ENCODE peak calls at places on chromosome 5, in six cellular contexts. One of them, this sample, is unnamed.

GRCh38 chr5:176943816-176944215 is 44.7 kb upstream of the HK3 start:
- DNase-seq in CD8-positive, alpha-beta T cell: no peak
- DNase-seq in Peyer's patch: no peak
- DNase-seq in right atrium auricular region: no peak
- DNase-seq in Caco-2: no peak
- DNase-seq in fibroblast of mammary gland: no peak
- DNase-seq in this sample: no peak

GRCh38 chr5:78496373-78496772 is 136.0 kb downstream of the SCAMP1 start:
- DNase-seq in Peyer's patch: no peak
- DNase-seq in right atrium auricular region: no peak
- DNase-seq in fibroblast of mammary gland: peak; percentile 62
- DNase-seq in Caco-2: no peak
- DNase-seq in CD8-positive, alpha-beta T cell: no peak
- DNase-seq in this sample: no peak

GRCh38 chr5:17272111-17272510 is 54.7 kb downstream of the BASP1 start:
- DNase-seq in CD8-positive, alpha-beta T cell: no peak
- DNase-seq in right atrium auricular region: no peak
- DNase-seq in Caco-2: no peak
- DNase-seq in fibroblast of mammary gland: no peak
- DNase-seq in Peyer's patch: no peak
- DNase-seq in this sample: no peak

GRCh38 chr5:103466494-103466893 is 96.1 kb downstream of the NUDT12 start:
- DNase-seq in Caco-2: no peak
- DNase-seq in CD8-positive, alpha-beta T cell: no peak
- DNase-seq in right atrium auricular region: no peak
- DNase-seq in Peyer's patch: no peak
- DNase-seq in fibroblast of mammary gland: peak; percentile 85
- DNase-seq in this sample: no peak

GRCh38 chr5:14009575-14009974 is 65.1 kb upstream of the DNAH5 start:
- DNase-seq in Caco-2: no peak
- DNase-seq in CD8-positive, alpha-beta T cell: no peak
- DNase-seq in Peyer's patch: no peak
- DNase-seq in right atrium auricular region: no peak
- DNase-seq in fibroblast of mammary gland: no peak
- DNase-seq in this sample: no peak

GRCh38 chr5:150077996-150078801 is 8.2 kb downstream of the CSF1R start:
- DNase-seq in Caco-2: peak; percentile 16
- DNase-seq in right atrium auricular region: peak; percentile 23
- DNase-seq in fibroblast of mammary gland: no peak
- DNase-seq in CD8-positive, alpha-beta T cell: no peak
- DNase-seq in Peyer's patch: peak; percentile 19
- DNase-seq in this sample: no peak

GRCh38 chr5:33166971-33167370 is 273.8 kb upstream of the TARS1 start:
- DNase-seq in CD8-positive, alpha-beta T cell: no peak
- DNase-seq in fibroblast of mammary gland: no peak
- DNase-seq in Caco-2: no peak
- DNase-seq in Peyer's patch: no peak
- DNase-seq in right atrium auricular region: no peak
- DNase-seq in this sample: no peak

GRCh38 chr5:135246923-135247795 is 151.9 kb downstream of the MACROH2A1 start:
- DNase-seq in right atrium auricular region: peak; percentile 57
- DNase-seq in Caco-2: peak; percentile 37
- DNase-seq in fibroblast of mammary gland: peak; percentile 95
- DNase-seq in CD8-positive, alpha-beta T cell: no peak
- DNase-seq in Peyer's patch: peak; percentile 31
- DNase-seq in this sample: peak; percentile 80

GRCh38 chr5:115349001-115349817 is 52.8 kb upstream of the CCDC112 start:
- DNase-seq in CD8-positive, alpha-beta T cell: no peak
- DNase-seq in Caco-2: no peak
- DNase-seq in fibroblast of mammary gland: peak; percentile 96
- DNase-seq in right atrium auricular region: no peak
- DNase-seq in Peyer's patch: no peak
- DNase-seq in this sample: peak; percentile 59

GRCh38 chr5:41695920-41696582 is 174.2 kb downstream of the OXCT1 start:
- DNase-seq in right atrium auricular region: no peak
- DNase-seq in Peyer's patch: no peak
- DNase-seq in CD8-positive, alpha-beta T cell: no peak
- DNase-seq in Caco-2: no peak
- DNase-seq in fibroblast of mammary gland: peak; percentile 17
- DNase-seq in this sample: no peak

GRCh38 chr5:178284095-178284675 is 51.6 kb upstream of the PHYKPL start:
- DNase-seq in right atrium auricular region: no peak
- DNase-seq in CD8-positive, alpha-beta T cell: no peak
- DNase-seq in fibroblast of mammary gland: peak; percentile 23
- DNase-seq in Peyer's patch: no peak
- DNase-seq in Caco-2: no peak
- DNase-seq in this sample: no peak

GRCh38 chr5:38382898-38383297 is 124.5 kb downstream of the EGFLAM start:
- DNase-seq in CD8-positive, alpha-beta T cell: no peak
- DNase-seq in right atrium auricular region: peak; percentile 67
- DNase-seq in Peyer's patch: no peak
- DNase-seq in fibroblast of mammary gland: peak; percentile 73
- DNase-seq in Caco-2: peak; percentile 81
- DNase-seq in this sample: no peak

GRCh38 chr5:91541696-91542095 is 158.6 kb upstream of the ARRDC3 start:
- DNase-seq in Caco-2: no peak
- DNase-seq in Peyer's patch: no peak
- DNase-seq in fibroblast of mammary gland: peak; percentile 72
- DNase-seq in CD8-positive, alpha-beta T cell: no peak
- DNase-seq in right atrium auricular region: no peak
- DNase-seq in this sample: no peak

GRCh38 chr5:56607551-56607950 is 207.8 kb upstream of the MAP3K1 start:
- DNase-seq in Peyer's patch: no peak
- DNase-seq in right atrium auricular region: no peak
- DNase-seq in CD8-positive, alpha-beta T cell: no peak
- DNase-seq in fibroblast of mammary gland: no peak
- DNase-seq in Caco-2: no peak
- DNase-seq in this sample: no peak

GRCh38 chr5:113140837-113141661 is 164.5 kb downstream of the DCP2 start:
- DNase-seq in right atrium auricular region: peak; percentile 68
- DNase-seq in Peyer's patch: no peak
- DNase-seq in CD8-positive, alpha-beta T cell: no peak
- DNase-seq in Caco-2: no peak
- DNase-seq in fibroblast of mammary gland: peak; percentile 92
- DNase-seq in this sample: peak; percentile 78

GRCh38 chr5:17748196-17748595 is 113.9 kb downstream of the TAF11L14 start:
- DNase-seq in fibroblast of mammary gland: no peak
- DNase-seq in CD8-positive, alpha-beta T cell: no peak
- DNase-seq in Peyer's patch: no peak
- DNase-seq in Caco-2: no peak
- DNase-seq in right atrium auricular region: no peak
- DNase-seq in this sample: no peak

GRCh38 chr5:149414405-149415244 is 35.5 kb upstream of the IL17B start:
- DNase-seq in CD8-positive, alpha-beta T cell: no peak
- DNase-seq in Caco-2: no peak
- DNase-seq in right atrium auricular region: no peak
- DNase-seq in fibroblast of mammary gland: peak; percentile 90
- DNase-seq in Peyer's patch: no peak
- DNase-seq in this sample: no peak

GRCh38 chr5:13591621-13592020 is 352.9 kb downstream of the DNAH5 start:
- DNase-seq in right atrium auricular region: no peak
- DNase-seq in fibroblast of mammary gland: peak; percentile 78
- DNase-seq in Caco-2: no peak
- DNase-seq in CD8-positive, alpha-beta T cell: no peak
- DNase-seq in Peyer's patch: no peak
- DNase-seq in this sample: no peak

GRCh38 chr5:1341863-1342262 is 3.0 kb downstream of the CLPTM1L start:
- DNase-seq in right atrium auricular region: no peak
- DNase-seq in CD8-positive, alpha-beta T cell: no peak
- DNase-seq in fibroblast of mammary gland: no peak
- DNase-seq in Peyer's patch: peak; percentile 11
- DNase-seq in Caco-2: no peak
- DNase-seq in this sample: no peak

GRCh38 chr5:135600971-135601381 is 22.2 kb upstream of the CXCL14 start:
- DNase-seq in CD8-positive, alpha-beta T cell: no peak
- DNase-seq in Peyer's patch: no peak
- DNase-seq in fibroblast of mammary gland: no peak
- DNase-seq in right atrium auricular region: peak; percentile 54
- DNase-seq in Caco-2: no peak
- DNase-seq in this sample: no peak

GRCh38 chr5:37839441-37840035 is 303 bp downstream of the GDNF start:
- DNase-seq in right atrium auricular region: no peak
- DNase-seq in CD8-positive, alpha-beta T cell: no peak
- DNase-seq in Caco-2: no peak
- DNase-seq in Peyer's patch: no peak
- DNase-seq in fibroblast of mammary gland: peak; percentile 61
- DNase-seq in this sample: no peak

GRCh38 chr5:75052461-75053285 is at the start of gene GCNT4:
- DNase-seq in Caco-2: peak; percentile 42
- DNase-seq in right atrium auricular region: no peak
- DNase-seq in CD8-positive, alpha-beta T cell: peak; percentile 44
- DNase-seq in fibroblast of mammary gland: peak; percentile 24
- DNase-seq in Peyer's patch: peak; percentile 72
- DNase-seq in this sample: no peak

GRCh38 chr5:141855265-141856029 is 22.8 kb downstream of the PCDH1 start:
- DNase-seq in Caco-2: no peak
- DNase-seq in Peyer's patch: no peak
- DNase-seq in right atrium auricular region: no peak
- DNase-seq in fibroblast of mammary gland: no peak
- DNase-seq in CD8-positive, alpha-beta T cell: no peak
- DNase-seq in this sample: no peak

GRCh38 chr5:40224421-40224820 is 455.3 kb upstream of the PTGER4 start:
- DNase-seq in right atrium auricular region: no peak
- DNase-seq in CD8-positive, alpha-beta T cell: no peak
- DNase-seq in fibroblast of mammary gland: peak; percentile 75
- DNase-seq in Peyer's patch: no peak
- DNase-seq in Caco-2: no peak
- DNase-seq in this sample: no peak

GRCh38 chr5:127022846-127023245 is 7.5 kb downstream of the MARCHF3 start:
- DNase-seq in CD8-positive, alpha-beta T cell: no peak
- DNase-seq in Caco-2: no peak
- DNase-seq in Peyer's patch: no peak
- DNase-seq in fibroblast of mammary gland: no peak
- DNase-seq in right atrium auricular region: no peak
- DNase-seq in this sample: no peak

GRCh38 chr5:127025507-127025906 is 4.9 kb downstream of the MARCHF3 start:
- DNase-seq in right atrium auricular region: no peak
- DNase-seq in Caco-2: no peak
- DNase-seq in fibroblast of mammary gland: no peak
- DNase-seq in Peyer's patch: no peak
- DNase-seq in CD8-positive, alpha-beta T cell: no peak
- DNase-seq in this sample: no peak

GRCh38 chr5:127028822-127029457 is 1.4 kb downstream of the MARCHF3 start:
- DNase-seq in Caco-2: no peak
- DNase-seq in CD8-positive, alpha-beta T cell: no peak
- DNase-seq in fibroblast of mammary gland: peak; percentile 58
- DNase-seq in right atrium auricular region: no peak
- DNase-seq in Peyer's patch: peak; percentile 55
- DNase-seq in this sample: no peak

GRCh38 chr5:127027539-127027938 is 2.8 kb downstream of the MARCHF3 start:
- DNase-seq in fibroblast of mammary gland: no peak
- DNase-seq in Peyer's patch: no peak
- DNase-seq in CD8-positive, alpha-beta T cell: no peak
- DNase-seq in Caco-2: no peak
- DNase-seq in right atrium auricular region: no peak
- DNase-seq in this sample: no peak

DNA sequence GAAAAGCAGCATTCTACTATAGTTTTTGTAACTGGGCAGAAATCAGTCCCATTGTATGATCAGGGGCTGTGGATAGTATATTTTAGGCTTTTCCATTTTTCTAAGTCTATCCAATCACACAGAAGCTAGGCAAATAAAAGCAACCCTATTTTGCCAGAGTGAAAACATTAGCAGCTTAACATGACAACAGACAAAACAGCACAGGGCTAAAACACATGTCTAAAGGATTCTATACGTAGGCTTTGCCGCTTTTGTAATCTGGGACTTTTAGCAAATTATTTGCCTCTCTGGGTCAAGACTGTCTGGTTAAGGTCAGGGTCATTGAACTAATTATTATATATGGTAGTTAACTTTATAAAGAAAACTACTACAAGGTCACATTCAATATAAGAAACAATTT is 4.2 kb downstream of the MARCHF3 start:
- DNase-seq in CD8-positive, alpha-beta T cell: no peak
- DNase-seq in Peyer's patch: no peak
- DNase-seq in Caco-2: no peak
- DNase-seq in right atrium auricular region: no peak
- DNase-seq in fibroblast of mammary gland: no peak
- DNase-seq in this sample: no peak
- H3K4me3 ChIP-seq in CD8-positive, alpha-beta T cell: no peak overlapping the region
- H3K4me3 ChIP-seq in Peyer's patch: no peak overlapping the region
- H3K4me3 ChIP-seq in Caco-2: no peak overlapping the region
- H3K4me3 ChIP-seq in right atrium auricular region: no peak overlapping the region
- H3K4me3 ChIP-seq in fibroblast of mammary gland: no peak overlapping the region
- H3K4me3 ChIP-seq in this sample: no peak overlapping the region

GRCh38 chr5:76099286-76099702 is 16.1 kb downstream of the SV2C start:
- DNase-seq in Peyer's patch: no peak
- DNase-seq in CD8-positive, alpha-beta T cell: peak; percentile 59
- DNase-seq in right atrium auricular region: no peak
- DNase-seq in Caco-2: no peak
- DNase-seq in fibroblast of mammary gland: no peak
- DNase-seq in this sample: no peak
- TF ChIP-seq CTCF in Peyer's patch: no peak
- TF ChIP-seq CTCF in CD8-positive, alpha-beta T cell: no peak
- TF ChIP-seq CTCF in right atrium auricular region: no peak
- TF ChIP-seq CTCF in Caco-2: no peak
- TF ChIP-seq CTCF in fibroblast of mammary gland: no peak
- TF ChIP-seq CTCF in this sample: no peak

DNA sequence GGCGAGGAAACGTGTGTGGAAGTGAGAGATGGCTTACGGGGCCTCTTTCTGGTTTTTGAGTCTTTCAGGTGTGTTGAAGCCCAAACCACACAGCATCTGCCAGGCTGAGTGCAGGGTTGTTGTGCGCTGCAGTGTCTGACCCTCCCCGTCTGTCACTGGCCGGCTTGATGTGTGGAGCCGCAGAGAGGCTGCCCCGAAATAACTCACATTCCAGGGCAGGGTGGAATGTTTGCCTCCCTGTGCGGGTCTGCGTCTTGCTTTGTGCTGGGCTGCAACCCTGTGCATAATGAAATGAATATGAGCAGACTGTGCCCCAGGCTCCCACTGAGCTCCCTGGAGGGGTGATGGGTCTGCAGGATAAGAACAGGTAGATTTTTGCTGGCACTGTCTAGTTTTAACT is 9.9 kb upstream of the PLEKHG4B start:
- DNase-seq in CD8-positive, alpha-beta T cell: no peak
- DNase-seq in Peyer's patch: no peak
- DNase-seq in fibroblast of mammary gland: no peak
- DNase-seq in Caco-2: peak; percentile 91
- DNase-seq in right atrium auricular region: peak; percentile 26
- DNase-seq in this sample: no peak
- H3K4me3 ChIP-seq in CD8-positive, alpha-beta T cell: no peak overlapping the region
- H3K4me3 ChIP-seq in Peyer's patch: no peak overlapping the region
- H3K4me3 ChIP-seq in fibroblast of mammary gland: no peak overlapping the region
- H3K4me3 ChIP-seq in Caco-2: no peak overlapping the region
- H3K4me3 ChIP-seq in right atrium auricular region: no peak overlapping the region
- H3K4me3 ChIP-seq in this sample: no peak overlapping the region

GRCh38 chr5:68884144-68884754 is 209.6 kb upstream of the SLC30A5 start:
- DNase-seq in fibroblast of mammary gland: no peak
- DNase-seq in CD8-positive, alpha-beta T cell: peak; percentile 46
- DNase-seq in Peyer's patch: no peak
- DNase-seq in Caco-2: no peak
- DNase-seq in right atrium auricular region: no peak
- DNase-seq in this sample: no peak

GRCh38 chr5:68883441-68883840 is 210.4 kb upstream of the SLC30A5 start:
- DNase-seq in right atrium auricular region: no peak
- DNase-seq in fibroblast of mammary gland: no peak
- DNase-seq in Peyer's patch: no peak
- DNase-seq in CD8-positive, alpha-beta T cell: no peak
- DNase-seq in Caco-2: no peak
- DNase-seq in this sample: no peak

GRCh38 chr5:68886814-68887213 is 207.0 kb upstream of the SLC30A5 start:
- DNase-seq in Caco-2: no peak
- DNase-seq in right atrium auricular region: no peak
- DNase-seq in CD8-positive, alpha-beta T cell: no peak
- DNase-seq in Peyer's patch: no peak
- DNase-seq in fibroblast of mammary gland: no peak
- DNase-seq in this sample: no peak

GRCh38 chr5:68884893-68885292 is 208.9 kb upstream of the SLC30A5 start:
- DNase-seq in Caco-2: no peak
- DNase-seq in fibroblast of mammary gland: peak; percentile 17
- DNase-seq in right atrium auricular region: no peak
- DNase-seq in CD8-positive, alpha-beta T cell: no peak
- DNase-seq in Peyer's patch: no peak
- DNase-seq in this sample: no peak
- TF ChIP-seq CTCF in Caco-2: peak; percentile 42
- TF ChIP-seq CTCF in fibroblast of mammary gland: peak; percentile 48
- TF ChIP-seq CTCF in right atrium auricular region: peak; percentile 48
- TF ChIP-seq CTCF in CD8-positive, alpha-beta T cell: peak; percentile 43
- TF ChIP-seq CTCF in Peyer's patch: no peak
- TF ChIP-seq CTCF in this sample: no peak

This sample was measured in AG04449.